ENCODE peak calls at places on chromosomes 6 and 20, in five cellular contexts. Y is fibroblast of lung, S is AG10803, Z is cardiac fibroblast, Q is uterus. V is an unnamed sample.

GRCh38 chr6:118739976-118740771 is 88.8 kb upstream of the CEP85L start:
- DNase-seq in Z (peak; percentile 44), Q (no peak), S (peak; percentile 49), Y (peak; percentile 42), V (no peak)

GRCh38 chr6:134436950-134437349 is 119.0 kb upstream of the SGK1 start:
- DNase-seq in Q (no peak), S (peak; percentile 41), Z (peak; percentile 64), Y (peak; percentile 77), V (no peak)

GRCh38 chr20:46040902-46041535 is 12.0 kb downstream of the SLC12A5 start:
- DNase-seq in S (no peak), Q (no peak), Y (peak; percentile 25), Z (peak; percentile 31), V (no peak)

GRCh38 chr6:156756630-156757610 is 20.3 kb upstream of the ARID1B start:
- DNase-seq in Q (no peak), Y (no peak), S (no peak), Z (no peak), V (no peak)

GRCh38 chr6:156689656-156690055 is 87.5 kb upstream of the ARID1B start:
- DNase-seq in Q (no peak), Z (no peak), S (no peak), Y (no peak), V (no peak)

GRCh38 chr6:12637960-12638641 is 78.5 kb upstream of the PHACTR1 start:
- DNase-seq in Y (peak; percentile 18), Q (no peak), Z (peak; percentile 73), S (peak; percentile 83), V (peak; percentile 24)

GRCh38 chr6:165059032-165059431 is 250.4 kb downstream of the C6orf118 start:
- DNase-seq in Q (no peak), Y (no peak), Z (peak; percentile 15), S (peak; percentile 68), V (no peak)

GRCh38 chr20:25178563-25179438 is 16.7 kb upstream of the ENTPD6 start:
- DNase-seq in Y (peak; percentile 98), Z (peak; percentile 93), Q (peak; percentile 41), S (peak; percentile 72), V (peak; percentile 68)

GRCh38 chr6:72826744-72827438 is 205.0 kb downstream of the KCNQ5 start:
- DNase-seq in Q (no peak), Z (peak; percentile 84), Y (peak; percentile 76), S (peak; percentile 72), V (no peak)

GRCh38 chr6:2072450-2072849 is 173.0 kb downstream of the GMDS start:
- DNase-seq in S (peak; percentile 53), Y (peak; percentile 89), Z (peak; percentile 58), Q (no peak), V (peak; percentile 39)

GRCh38 chr20:56606174-56606945 is 22.7 kb upstream of the TFAP2C start:
- DNase-seq in Z (no peak), Q (no peak), S (no peak), Y (no peak), V (no peak)

GRCh38 chr6:36386495-36387439 is 702 bp downstream of the ETV7 start:
- DNase-seq in S (peak; percentile 54), Y (peak; percentile 57), Q (peak; percentile 42), Z (peak; percentile 64), V (no peak)

GRCh38 chr20:62893700-62894099 is 32.1 kb upstream of the TCFL5 start:
- DNase-seq in Q (no peak), Y (no peak), S (no peak), Z (no peak), V (no peak)

GRCh38 chr6:44977406-44977740 is 350.8 kb upstream of the RUNX2 start:
- DNase-seq in Z (no peak), Q (no peak), S (no peak), Y (no peak), V (no peak)

GRCh38 chr6:105174512-105174911 is 5.3 kb downstream of the POPDC3 start:
- DNase-seq in Z (peak; percentile 84), Y (peak; percentile 39), Q (no peak), S (peak; percentile 63), V (no peak)

GRCh38 chr6:151961809-151962208 is 154.3 kb downstream of the ESR1 start:
- DNase-seq in Y (no peak), Z (peak; percentile 37), Q (no peak), S (no peak), V (no peak)

GRCh38 chr6:136831873-136832562 is 9.6 kb downstream of the PEX7 start:
- DNase-seq in Q (no peak), S (no peak), Z (no peak), Y (no peak), V (no peak)

GRCh38 chr6:64838726-64839125 is 868.3 kb downstream of the EYS start:
- DNase-seq in S (no peak), Q (no peak), Y (peak; percentile 57), Z (peak; percentile 17), V (no peak)

GRCh38 chr20:10079964-10080363 is 45.2 kb downstream of the ANKEF1 start:
- DNase-seq in Y (peak; percentile 91), Z (peak; percentile 92), S (peak; percentile 98), Q (no peak), V (peak; percentile 89)

GRCh38 chr20:43926691-43927090 is 12.0 kb downstream of the TOX2 start:
- DNase-seq in Y (no peak), Q (no peak), S (no peak), Z (no peak), V (no peak)

GRCh38 chr20:43926287-43926686 is 11.6 kb downstream of the TOX2 start:
- DNase-seq in Q (no peak), Z (no peak), S (no peak), Y (no peak), V (no peak)

GRCh38 chr20:43925215-43925614 is 10.6 kb downstream of the TOX2 start:
- DNase-seq in Y (no peak), Z (no peak), S (no peak), Q (no peak), V (no peak)

GRCh38 chr20:43923917-43924316 is 9.3 kb downstream of the TOX2 start:
- DNase-seq in Y (no peak), S (no peak), Q (no peak), Z (no peak), V (no peak)

DNA sequence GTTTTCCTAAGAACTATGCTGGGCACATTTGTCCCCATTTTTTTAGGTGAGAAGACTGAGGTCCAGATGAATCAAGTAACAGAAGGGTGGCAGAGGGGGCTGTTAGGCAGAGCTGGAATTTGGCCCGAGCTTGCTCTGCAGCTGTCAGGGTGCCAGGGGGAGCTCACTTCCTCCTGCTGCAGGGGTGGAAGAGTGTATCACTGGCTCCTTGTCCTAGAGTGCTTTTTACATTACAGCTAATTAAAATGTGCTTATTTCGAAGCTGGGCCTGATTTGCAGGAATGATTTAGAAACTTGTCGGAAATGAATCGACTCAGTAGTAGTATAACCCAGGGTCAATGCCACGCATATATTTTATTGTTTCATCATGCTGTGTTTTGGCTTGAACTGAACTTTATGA is 11.1 kb downstream of the TOX2 start:
- DNase-seq in Z (peak; percentile 33), Y (peak; percentile 66), S (peak; percentile 64), Q (no peak), V (no peak)
- TF ChIP-seq CTCF in Z (no peak), Y (peak; percentile 3), S (no peak), Q (no peak), V (peak; percentile 10)

DNA sequence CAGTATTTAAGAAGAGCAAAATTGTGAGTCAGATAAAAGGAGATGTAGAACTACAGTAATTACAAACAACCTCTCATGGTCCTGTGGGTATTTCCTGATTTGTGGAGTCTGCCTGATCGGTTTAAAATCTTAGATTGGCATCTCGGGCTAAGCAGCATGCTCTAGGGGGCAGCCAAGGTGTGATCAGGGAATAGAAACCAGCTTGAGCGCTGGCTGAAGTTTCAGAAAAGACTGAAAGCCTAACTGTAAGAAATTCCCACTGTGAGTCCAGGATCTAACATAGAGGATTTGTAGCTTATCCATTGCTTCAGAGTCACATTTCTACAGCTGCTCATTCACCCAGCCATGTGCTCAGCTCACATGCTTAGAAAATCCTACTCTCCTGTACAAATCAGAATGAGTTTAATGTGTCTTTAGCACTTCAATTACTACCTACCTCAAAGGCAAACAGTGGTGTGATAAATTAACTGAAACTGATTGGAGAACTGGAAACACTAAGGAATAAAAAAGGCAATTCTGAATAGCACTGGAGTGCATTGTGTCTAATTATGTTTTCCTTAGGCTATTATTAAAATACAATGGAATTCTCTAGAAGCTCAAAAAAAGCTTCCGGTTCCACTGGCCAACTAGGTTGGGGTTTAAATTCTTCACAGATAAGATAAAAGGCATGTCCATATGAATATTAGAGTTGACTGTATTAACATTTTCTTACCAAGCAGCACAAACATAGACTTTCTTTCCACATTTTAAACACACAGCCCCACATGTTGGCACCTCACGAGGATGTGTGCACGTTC is 73.8 kb upstream of the MPC1 start:
- DNase-seq in Q (peak; percentile 18), S (no peak), Y (peak; percentile 8), Z (no peak), V (no peak)
- TF ChIP-seq CTCF in Q (peak; percentile 22), S (no peak), Y (peak; percentile 26), Z (no peak), V (peak; percentile 10)

GRCh38 chr6:15689586-15690450 is 27.0 kb upstream of the DTNBP1 start:
- DNase-seq in S (peak; percentile 12), Z (peak; percentile 10), Y (peak; percentile 38), Q (no peak), V (no peak)
- TF ChIP-seq CTCF in S (no peak), Z (no peak), Y (no peak), Q (no peak), V (no peak)

DNA sequence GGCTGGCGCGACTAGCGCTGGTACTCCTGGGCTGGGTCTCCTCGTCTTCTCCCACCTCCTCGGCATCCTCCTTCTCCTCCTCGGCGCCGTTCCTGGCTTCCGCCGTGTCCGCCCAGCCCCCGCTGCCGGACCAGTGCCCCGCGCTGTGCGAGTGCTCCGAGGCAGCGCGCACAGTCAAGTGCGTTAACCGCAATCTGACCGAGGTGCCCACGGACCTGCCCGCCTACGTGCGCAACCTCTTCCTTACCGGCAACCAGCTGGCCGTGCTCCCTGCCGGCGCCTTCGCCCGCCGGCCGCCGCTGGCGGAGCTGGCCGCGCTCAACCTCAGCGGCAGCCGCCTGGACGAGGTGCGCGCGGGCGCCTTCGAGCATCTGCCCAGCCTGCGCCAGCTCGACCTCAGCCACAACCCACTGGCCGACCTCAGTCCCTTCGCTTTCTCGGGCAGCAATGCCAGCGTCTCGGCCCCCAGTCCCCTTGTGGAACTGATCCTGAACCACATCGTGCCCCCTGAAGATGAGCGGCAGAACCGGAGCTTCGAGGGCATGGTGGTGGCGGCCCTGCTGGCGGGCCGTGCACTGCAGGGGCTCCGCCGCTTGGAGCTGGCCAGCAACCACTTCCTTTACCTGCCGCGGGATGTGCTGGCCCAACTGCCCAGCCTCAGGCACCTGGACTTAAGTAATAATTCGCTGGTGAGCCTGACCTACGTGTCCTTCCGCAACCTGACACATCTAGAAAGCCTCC is 1.6 kb downstream of the TPBG start:
- DNase-seq in Q (peak; percentile 15), Y (peak; percentile 27), Z (peak; percentile 44), S (peak; percentile 29), V (no peak)
- TF ChIP-seq CTCF in Q (no peak), Y (peak; percentile 27), Z (peak; percentile 5), S (peak; percentile 29), V (no peak)

DNA sequence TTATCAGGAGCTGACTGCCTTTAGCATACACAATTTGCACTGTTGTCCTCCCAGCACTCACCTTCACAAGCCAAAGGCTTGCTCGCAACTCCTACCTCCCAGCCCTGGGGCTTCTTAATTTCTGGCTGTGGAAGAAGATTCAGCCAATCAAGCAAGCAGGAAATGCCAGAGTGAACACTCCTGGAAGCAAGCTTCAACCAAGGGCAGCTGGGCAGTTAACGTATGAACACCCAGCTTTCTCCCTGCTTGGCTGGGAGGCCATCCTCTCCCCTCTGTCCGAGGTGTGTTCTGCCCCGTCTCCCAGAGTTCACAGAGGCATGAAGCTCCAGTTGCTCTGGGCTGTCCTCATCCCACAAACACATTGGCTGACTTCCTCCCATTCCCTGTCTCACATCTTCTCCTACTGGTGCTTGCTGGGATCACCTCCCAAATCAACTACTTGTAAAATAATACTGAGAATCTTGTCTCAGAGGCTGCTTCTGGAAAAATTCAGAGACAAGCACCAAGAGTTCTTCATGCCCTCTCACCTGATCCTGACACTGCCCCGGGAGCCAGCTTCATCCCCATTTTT is 15.3 kb upstream of the SRSF6 start:
- DNase-seq in Y (no peak), Q (no peak), S (peak; percentile 37), Z (no peak), V (no peak)
- TF ChIP-seq CTCF in Y (no peak), Q (no peak), S (peak; percentile 43), Z (peak; percentile 32), V (peak; percentile 25)